ENCODE peak calls at places on chromosomes 5 and 9, in seven cellular contexts. S is stomach; L is mesendoderm; T is osteoblast; A is GM06990; Y is CD8-positive, alpha-beta T cell; X is transverse colon. O is an unnamed sample.

GRCh38 chr5:142767925-142768324 is 2.3 kb upstream of the ARHGAP26 start:
- DNase-seq in S (no peak), L (peak; percentile 49), T (no peak), A (no peak), Y (no peak), X (no peak), O (no peak)

GRCh38 chr5:74966151-74967050 is 86.0 kb downstream of the GCNT4 start:
- DNase-seq in S (peak; percentile 71), L (peak; percentile 47), T (no peak), A (no peak), Y (no peak), X (peak; percentile 53), O (no peak)

GRCh38 chr9:75866273-75866871 is 24.1 kb upstream of the PCSK5 start:
- DNase-seq in S (peak; percentile 29), L (peak; percentile 61), T (peak; percentile 65), A (peak; percentile 6), Y (no peak), X (peak; percentile 52), O (peak; percentile 7)

GRCh38 chr5:10333154-10334006 is 20.1 kb upstream of the MARCHF6 start:
- DNase-seq in S (peak; percentile 60), L (peak; percentile 47), T (peak; percentile 83), A (peak; percentile 26), Y (no peak), X (peak; percentile 51), O (no peak)

GRCh38 chr5:95808013-95808685 is 14.4 kb downstream of the GLRX start:
- DNase-seq in S (no peak), L (no peak), T (no peak), A (no peak), Y (no peak), X (peak; percentile 74), O (no peak)

GRCh38 chr9:136140966-136141365 is 22.3 kb upstream of the TMEM250 start:
- DNase-seq in S (no peak), L (no peak), T (no peak), A (no peak), Y (no peak), X (no peak), O (no peak)

GRCh38 chr5:42057254-42057690 is 132.2 kb downstream of the FBXO4 start:
- DNase-seq in S (peak; percentile 57), L (peak; percentile 78), T (peak; percentile 59), A (no peak), Y (peak; percentile 66), X (peak; percentile 33), O (peak; percentile 27)

GRCh38 chr9:136387217-136387616 is 12.8 kb downstream of the SNAPC4 start:
- DNase-seq in S (no peak), L (no peak), T (no peak), A (no peak), Y (no peak), X (no peak), O (no peak)

GRCh38 chr9:114431770-114432169 is 44.0 kb upstream of the AKNA start:
- DNase-seq in S (no peak), L (no peak), T (no peak), A (no peak), Y (peak; percentile 29), X (no peak), O (no peak)

GRCh38 chr5:80149161-80149609 is 106.7 kb downstream of the SERINC5 start:
- DNase-seq in S (no peak), L (no peak), T (no peak), A (no peak), Y (peak; percentile 41), X (no peak), O (no peak)

GRCh38 chr5:93497101-93497500 is 83.9 kb downstream of the NR2F1-AS1 start:
- DNase-seq in S (no peak), L (no peak), T (no peak), A (no peak), Y (no peak), X (no peak), O (no peak)

GRCh38 chr9:126617740-126618133 is 4.0 kb downstream of the LMX1B start:
- DNase-seq in S (no peak), L (no peak), T (peak; percentile 84), A (no peak), Y (no peak), X (no peak), O (no peak)

GRCh38 chr5:38697013-38697412 is 140.6 kb upstream of the LIFR start:
- DNase-seq in S (no peak), L (peak; percentile 93), T (no peak), A (no peak), Y (no peak), X (no peak), O (no peak)

GRCh38 chr9:93132287-93132927 is 1.6 kb downstream of the NINJ1 start:
- DNase-seq in S (peak; percentile 75), L (no peak), T (peak; percentile 96), A (no peak), Y (no peak), X (peak; percentile 79), O (no peak)

GRCh38 chr5:37921452-37921851 is 81.6 kb upstream of the GDNF start:
- DNase-seq in S (no peak), L (no peak), T (no peak), A (no peak), Y (no peak), X (no peak), O (no peak)

GRCh38 chr9:126702501-126703329 is 89.0 kb downstream of the LMX1B start:
- DNase-seq in S (no peak), L (peak; percentile 34), T (peak; percentile 96), A (no peak), Y (no peak), X (no peak), O (no peak)

GRCh38 chr5:181217111-181217804 is 5.8 kb upstream of the TRIM41 start:
- DNase-seq in S (peak; percentile 41), L (peak; percentile 81), T (peak; percentile 89), A (peak; percentile 78), Y (peak; percentile 79), X (peak; percentile 55), O (peak; percentile 62)
- H3K27me3 ChIP-seq in S (no peaks in the 10 kb centered on the region), L (no peaks in the 10 kb centered on the region), T (no peaks in the 10 kb centered on the region), A (no peaks in the 10 kb centered on the region), Y (no peaks in the 10 kb centered on the region), X (no peaks in the 10 kb centered on the region), O (no peaks in the 10 kb centered on the region)

GRCh38 chr9:123990427-123990826 is 21.1 kb upstream of the LHX2 start:
- DNase-seq in S (no peak), L (peak; percentile 68), T (no peak), A (no peak), Y (no peak), X (no peak), O (no peak)

GRCh38 chr9:123984802-123985201 is 26.8 kb upstream of the LHX2 start:
- DNase-seq in S (no peak), L (no peak), T (no peak), A (no peak), Y (no peak), X (no peak), O (no peak)

GRCh38 chr9:123982535-123982934 is 29.0 kb upstream of the LHX2 start:
- DNase-seq in S (no peak), L (no peak), T (no peak), A (no peak), Y (no peak), X (no peak), O (no peak)

GRCh38 chr9:123983047-123983446 is 28.5 kb upstream of the LHX2 start:
- DNase-seq in S (no peak), L (no peak), T (no peak), A (no peak), Y (no peak), X (no peak), O (no peak)

GRCh38 chr9:123985869-123986268 is 25.7 kb upstream of the LHX2 start:
- DNase-seq in S (no peak), L (no peak), T (no peak), A (no peak), Y (no peak), X (no peak), O (no peak)
- H3K27me3 ChIP-seq in S (no peaks in the 10 kb centered on the region), L (no peaks in the 10 kb centered on the region), T (peaks cover 49% of the 10 kb centered on the region), A (no peaks in the 10 kb centered on the region), Y (no peaks in the 10 kb centered on the region), X (peaks cover 52% of the 10 kb centered on the region), O (peaks cover 14% of the 10 kb centered on the region)

GRCh38 chr9:132447346-132447745 is 37.3 kb downstream of the CFAP77 start:
- DNase-seq in S (no peak), L (peak; percentile 71), T (no peak), A (no peak), Y (no peak), X (no peak), O (no peak)

GRCh38 chr9:132440769-132441168 is 30.8 kb downstream of the CFAP77 start:
- DNase-seq in S (no peak), L (no peak), T (no peak), A (no peak), Y (no peak), X (no peak), O (no peak)

GRCh38 chr9:132439153-132439552 is 29.1 kb downstream of the CFAP77 start:
- DNase-seq in S (no peak), L (no peak), T (no peak), A (no peak), Y (no peak), X (no peak), O (no peak)

GRCh38 chr9:132446887-132447286 is 36.9 kb downstream of the CFAP77 start:
- DNase-seq in S (no peak), L (no peak), T (no peak), A (no peak), Y (no peak), X (no peak), O (no peak)

GRCh38 chr9:132443951-132444615 is 34.1 kb downstream of the CFAP77 start:
- DNase-seq in S (no peak), L (no peak), T (no peak), A (no peak), Y (no peak), X (no peak), O (no peak)
- H3K27me3 ChIP-seq in S (no peaks in the 10 kb centered on the region), L (no peaks in the 10 kb centered on the region), T (peaks cover 29% of the 10 kb centered on the region), A (no peaks in the 10 kb centered on the region), Y (peaks cover 4% of the 10 kb centered on the region), X (peaks cover 68% of the 10 kb centered on the region), O (peaks cover 27% of the 10 kb centered on the region)

GRCh38 chr9:133692364-133692985 is 45.7 kb downstream of the SARDH start:
- DNase-seq in S (no peak), L (no peak), T (no peak), A (no peak), Y (no peak), X (no peak), O (no peak)
- H3K27me3 ChIP-seq in S (no peaks in the 10 kb centered on the region), L (no peaks in the 10 kb centered on the region), T (no peaks in the 10 kb centered on the region), A (no peaks in the 10 kb centered on the region), Y (no peaks in the 10 kb centered on the region), X (no peaks in the 10 kb centered on the region), O (no peaks in the 10 kb centered on the region)

DNA sequence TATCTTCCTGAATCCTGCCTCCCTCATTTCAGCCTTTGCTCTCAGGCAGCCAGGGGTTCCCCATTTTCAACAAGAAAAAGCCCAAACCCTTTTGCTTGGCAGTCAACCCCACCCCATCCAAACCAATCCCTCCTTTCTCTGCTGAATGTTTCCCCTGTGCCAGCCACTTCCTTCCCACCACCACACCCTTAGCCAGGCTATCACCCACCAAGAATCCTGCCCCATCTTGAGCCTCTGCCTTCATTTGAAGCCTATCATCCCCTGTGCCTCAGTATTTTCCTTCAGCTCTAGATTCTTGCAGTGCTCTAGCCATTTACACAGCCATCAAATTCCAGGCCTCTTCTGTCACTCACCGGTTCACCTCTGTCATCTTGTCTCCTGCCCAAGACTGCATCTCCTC is 15.3 kb upstream of the FIBCD1 start:
- DNase-seq in S (no peak), L (no peak), T (peak; percentile 51), A (no peak), Y (no peak), X (no peak), O (no peak)
- H3K27me3 ChIP-seq in S (no peaks in the 10 kb centered on the region), L (no peaks in the 10 kb centered on the region), T (peaks cover 27% of the 10 kb centered on the region), A (no peaks in the 10 kb centered on the region), Y (no peaks in the 10 kb centered on the region), X (peaks cover 8% of the 10 kb centered on the region), O (no peaks in the 10 kb centered on the region)

O was measured in CD4-positive, alpha-beta T cell.